ENCODE peak calls at places on chromosomes 13 and 19, in six cellular contexts. One of them, this sample, is unnamed.

GRCh38 chr13:24671367-24672117 is 8.7 kb upstream of the ATP12A start:
- DNase-seq in CD8-positive, alpha-beta T cell: no peak
- DNase-seq in NB4: peak
- DNase-seq in osteoblast: peak
- DNase-seq in glutamatergic neuron: peak
- DNase-seq in fibroblast of the aortic adventitia: peak
- DNase-seq in this sample: no peak

GRCh38 chr19:35911790-35912189 is 3.7 kb upstream of the TYROBP start:
- DNase-seq in fibroblast of the aortic adventitia: no peak
- DNase-seq in CD8-positive, alpha-beta T cell: no peak
- DNase-seq in NB4: no peak
- DNase-seq in glutamatergic neuron: no peak
- DNase-seq in osteoblast: no peak
- DNase-seq in this sample: no peak

GRCh38 chr13:95536629-95537241 is 15.8 kb upstream of the CLDN10 start:
- DNase-seq in NB4: peak
- DNase-seq in fibroblast of the aortic adventitia: peak
- DNase-seq in CD8-positive, alpha-beta T cell: no peak
- DNase-seq in osteoblast: no peak
- DNase-seq in glutamatergic neuron: no peak
- DNase-seq in this sample: no peak

GRCh38 chr13:73633817-73634449 is 500.3 kb downstream of the KLF12 start:
- DNase-seq in NB4: no peak
- DNase-seq in glutamatergic neuron: no peak
- DNase-seq in osteoblast: no peak
- DNase-seq in fibroblast of the aortic adventitia: no peak
- DNase-seq in CD8-positive, alpha-beta T cell: no peak
- DNase-seq in this sample: no peak

GRCh38 chr19:17871878-17872250 is at the start of gene SLC5A5:
- DNase-seq in osteoblast: peak
- DNase-seq in CD8-positive, alpha-beta T cell: no peak
- DNase-seq in glutamatergic neuron: peak
- DNase-seq in NB4: peak
- DNase-seq in fibroblast of the aortic adventitia: no peak
- DNase-seq in this sample: no peak

GRCh38 chr13:101698400-101698799 is 245.9 kb downstream of the ITGBL1 start:
- DNase-seq in fibroblast of the aortic adventitia: peak
- DNase-seq in osteoblast: no peak
- DNase-seq in NB4: no peak
- DNase-seq in glutamatergic neuron: no peak
- DNase-seq in CD8-positive, alpha-beta T cell: no peak
- DNase-seq in this sample: no peak

GRCh38 chr13:19959141-19959830 is 759 bp downstream of the ZMYM2 start:
- DNase-seq in NB4: peak
- DNase-seq in fibroblast of the aortic adventitia: peak
- DNase-seq in glutamatergic neuron: peak
- DNase-seq in osteoblast: peak
- DNase-seq in CD8-positive, alpha-beta T cell: peak
- DNase-seq in this sample: peak

GRCh38 chr19:49431330-49431749 is 6.2 kb downstream of the GFY start:
- DNase-seq in fibroblast of the aortic adventitia: no peak
- DNase-seq in CD8-positive, alpha-beta T cell: peak
- DNase-seq in glutamatergic neuron: no peak
- DNase-seq in NB4: no peak
- DNase-seq in osteoblast: peak
- DNase-seq in this sample: no peak

GRCh38 chr19:43777163-43777700 is 3.5 kb downstream of the KCNN4 start:
- DNase-seq in NB4: peak
- DNase-seq in CD8-positive, alpha-beta T cell: peak
- DNase-seq in fibroblast of the aortic adventitia: no peak
- DNase-seq in glutamatergic neuron: no peak
- DNase-seq in osteoblast: peak
- DNase-seq in this sample: no peak

GRCh38 chr13:41610426-41610825 is 153.1 kb downstream of the RGCC start:
- DNase-seq in NB4: no peak
- DNase-seq in fibroblast of the aortic adventitia: peak
- DNase-seq in osteoblast: no peak
- DNase-seq in glutamatergic neuron: no peak
- DNase-seq in CD8-positive, alpha-beta T cell: no peak
- DNase-seq in this sample: no peak

GRCh38 chr19:57633832-57634131 is 814 bp downstream of the ZNF211 start:
- DNase-seq in glutamatergic neuron: no peak
- DNase-seq in fibroblast of the aortic adventitia: no peak
- DNase-seq in NB4: no peak
- DNase-seq in CD8-positive, alpha-beta T cell: no peak
- DNase-seq in osteoblast: no peak
- DNase-seq in this sample: no peak

GRCh38 chr13:50766043-50766442 is 77.4 kb downstream of the DLEU7 start:
- DNase-seq in CD8-positive, alpha-beta T cell: no peak
- DNase-seq in fibroblast of the aortic adventitia: peak
- DNase-seq in glutamatergic neuron: no peak
- DNase-seq in osteoblast: no peak
- DNase-seq in NB4: no peak
- DNase-seq in this sample: no peak

GRCh38 chr13:63408227-63409202 is 1992.9 kb upstream of the PCDH20 start:
- DNase-seq in osteoblast: no peak
- DNase-seq in fibroblast of the aortic adventitia: peak
- DNase-seq in CD8-positive, alpha-beta T cell: no peak
- DNase-seq in NB4: no peak
- DNase-seq in glutamatergic neuron: no peak
- DNase-seq in this sample: no peak

GRCh38 chr19:23002690-23003422 is at the start of gene ZNF728:
- DNase-seq in osteoblast: peak
- DNase-seq in fibroblast of the aortic adventitia: no peak
- DNase-seq in NB4: no peak
- DNase-seq in CD8-positive, alpha-beta T cell: no peak
- DNase-seq in glutamatergic neuron: no peak
- DNase-seq in this sample: no peak

GRCh38 chr19:14061751-14062557 is at the start of gene PALM3:
- DNase-seq in osteoblast: peak
- DNase-seq in NB4: no peak
- DNase-seq in glutamatergic neuron: no peak
- DNase-seq in CD8-positive, alpha-beta T cell: no peak
- DNase-seq in fibroblast of the aortic adventitia: no peak
- DNase-seq in this sample: no peak

GRCh38 chr13:25253702-25254101 is 33.6 kb downstream of the MTMR6 start:
- DNase-seq in CD8-positive, alpha-beta T cell: no peak
- DNase-seq in osteoblast: no peak
- DNase-seq in fibroblast of the aortic adventitia: peak
- DNase-seq in NB4: no peak
- DNase-seq in glutamatergic neuron: no peak
- DNase-seq in this sample: no peak

GRCh38 chr19:34838248-34838647 is 65.2 kb upstream of the ZNF599 start:
- DNase-seq in glutamatergic neuron: no peak
- DNase-seq in CD8-positive, alpha-beta T cell: no peak
- DNase-seq in fibroblast of the aortic adventitia: no peak
- DNase-seq in NB4: peak
- DNase-seq in osteoblast: no peak
- DNase-seq in this sample: no peak

GRCh38 chr19:5103061-5103701 is 134.3 kb downstream of the KDM4B start:
- DNase-seq in glutamatergic neuron: no peak
- DNase-seq in CD8-positive, alpha-beta T cell: no peak
- DNase-seq in osteoblast: peak
- DNase-seq in fibroblast of the aortic adventitia: peak
- DNase-seq in NB4: no peak
- DNase-seq in this sample: no peak

GRCh38 chr19:21566073-21566472 is 60.7 kb downstream of the ZNF429 start:
- DNase-seq in glutamatergic neuron: no peak
- DNase-seq in fibroblast of the aortic adventitia: no peak
- DNase-seq in NB4: peak
- DNase-seq in CD8-positive, alpha-beta T cell: peak
- DNase-seq in osteoblast: no peak
- DNase-seq in this sample: no peak

GRCh38 chr13:70253411-70253810 is 145.2 kb upstream of the KLHL1 start:
- DNase-seq in NB4: no peak
- DNase-seq in CD8-positive, alpha-beta T cell: no peak
- DNase-seq in osteoblast: no peak
- DNase-seq in fibroblast of the aortic adventitia: no peak
- DNase-seq in glutamatergic neuron: no peak
- DNase-seq in this sample: no peak

GRCh38 chr13:106520205-106521004 is 15.1 kb downstream of the EFNB2 start:
- DNase-seq in osteoblast: no peak
- DNase-seq in CD8-positive, alpha-beta T cell: no peak
- DNase-seq in NB4: peak
- DNase-seq in glutamatergic neuron: no peak
- DNase-seq in fibroblast of the aortic adventitia: peak
- DNase-seq in this sample: no peak

GRCh38 chr19:17322854-17323253 is 11.8 kb downstream of the ANO8 start:
- DNase-seq in NB4: no peak
- DNase-seq in glutamatergic neuron: no peak
- DNase-seq in CD8-positive, alpha-beta T cell: no peak
- DNase-seq in osteoblast: peak
- DNase-seq in fibroblast of the aortic adventitia: peak
- DNase-seq in this sample: no peak

GRCh38 chr13:24699541-24699940 is 19.3 kb downstream of the ATP12A start:
- DNase-seq in NB4: no peak
- DNase-seq in glutamatergic neuron: no peak
- DNase-seq in fibroblast of the aortic adventitia: no peak
- DNase-seq in osteoblast: no peak
- DNase-seq in CD8-positive, alpha-beta T cell: no peak
- DNase-seq in this sample: no peak

GRCh38 chr19:33687761-33688656 is 66.3 kb downstream of the CHST8 start:
- DNase-seq in fibroblast of the aortic adventitia: no peak
- DNase-seq in NB4: no peak
- DNase-seq in glutamatergic neuron: peak
- DNase-seq in osteoblast: peak
- DNase-seq in CD8-positive, alpha-beta T cell: no peak
- DNase-seq in this sample: no peak

GRCh38 chr19:44847144-44848035 is 1.3 kb downstream of the NECTIN2 start:
- DNase-seq in osteoblast: peak
- DNase-seq in NB4: no peak
- DNase-seq in glutamatergic neuron: peak
- DNase-seq in fibroblast of the aortic adventitia: peak
- DNase-seq in CD8-positive, alpha-beta T cell: no peak
- DNase-seq in this sample: no peak

GRCh38 chr19:23991170-23991569 is 76.5 kb downstream of the ZNF726 start:
- DNase-seq in osteoblast: no peak
- DNase-seq in fibroblast of the aortic adventitia: peak
- DNase-seq in glutamatergic neuron: no peak
- DNase-seq in NB4: no peak
- DNase-seq in CD8-positive, alpha-beta T cell: peak
- DNase-seq in this sample: no peak

GRCh38 chr13:62293081-62293480 is 877.4 kb upstream of the PCDH20 start:
- DNase-seq in osteoblast: no peak
- DNase-seq in fibroblast of the aortic adventitia: no peak
- DNase-seq in NB4: no peak
- DNase-seq in CD8-positive, alpha-beta T cell: no peak
- DNase-seq in glutamatergic neuron: no peak
- DNase-seq in this sample: no peak

GRCh38 chr13:79404985-79405384 is 1.1 kb downstream of the RBM26 start:
- DNase-seq in fibroblast of the aortic adventitia: no peak
- DNase-seq in NB4: peak
- DNase-seq in glutamatergic neuron: no peak
- DNase-seq in CD8-positive, alpha-beta T cell: no peak
- DNase-seq in osteoblast: no peak
- DNase-seq in this sample: no peak

GRCh38 chr13:79407349-79407979 is 1.4 kb upstream of the RBM26 start:
- DNase-seq in osteoblast: no peak
- DNase-seq in glutamatergic neuron: no peak
- DNase-seq in fibroblast of the aortic adventitia: no peak
- DNase-seq in CD8-positive, alpha-beta T cell: no peak
- DNase-seq in NB4: peak
- DNase-seq in this sample: no peak

GRCh38 chr13:79405831-79406596 is at the start of gene RBM26:
- DNase-seq in osteoblast: peak
- DNase-seq in CD8-positive, alpha-beta T cell: peak
- DNase-seq in fibroblast of the aortic adventitia: peak
- DNase-seq in glutamatergic neuron: peak
- DNase-seq in NB4: peak
- DNase-seq in this sample: peak

GRCh38 chr13:79405501-79405830 is 589 bp downstream of the RBM26 start:
- DNase-seq in fibroblast of the aortic adventitia: no peak
- DNase-seq in CD8-positive, alpha-beta T cell: no peak
- DNase-seq in glutamatergic neuron: no peak
- DNase-seq in NB4: no peak
- DNase-seq in osteoblast: no peak
- DNase-seq in this sample: no peak

GRCh38 chr13:79406597-79406908 is 498 bp upstream of the RBM26 start:
- DNase-seq in fibroblast of the aortic adventitia: no peak
- DNase-seq in glutamatergic neuron: no peak
- DNase-seq in CD8-positive, alpha-beta T cell: no peak
- DNase-seq in osteoblast: no peak
- DNase-seq in NB4: no peak
- DNase-seq in this sample: no peak
- TF ChIP-seq CTCF in fibroblast of the aortic adventitia: no peak
- TF ChIP-seq CTCF in glutamatergic neuron: no peak
- TF ChIP-seq CTCF in CD8-positive, alpha-beta T cell: no peak
- TF ChIP-seq CTCF in osteoblast: no peak
- TF ChIP-seq CTCF in NB4: no peak
- TF ChIP-seq CTCF in this sample: no peak

DNA sequence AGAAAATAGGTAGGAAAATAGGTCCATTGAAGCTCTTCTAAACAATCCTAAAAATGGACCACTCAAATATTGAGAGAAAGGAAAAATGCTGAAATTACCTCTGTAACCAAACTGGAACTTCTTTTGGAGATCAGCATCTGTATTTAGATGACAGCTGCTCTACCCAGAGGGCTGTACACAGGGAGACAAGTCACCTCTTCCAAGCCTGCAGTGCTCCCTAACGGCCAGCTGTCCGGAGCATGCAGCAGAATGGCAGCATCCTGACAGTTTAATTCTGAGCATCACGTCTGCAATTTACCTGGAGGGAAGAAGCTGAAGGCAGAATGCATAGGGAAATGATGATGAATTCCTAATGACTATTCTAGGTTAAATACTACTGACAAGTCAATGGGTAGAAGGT is 62.8 kb upstream of the DIAPH3 start:
- DNase-seq in osteoblast: peak
- DNase-seq in glutamatergic neuron: peak
- DNase-seq in CD8-positive, alpha-beta T cell: no peak
- DNase-seq in fibroblast of the aortic adventitia: peak
- DNase-seq in NB4: peak
- DNase-seq in this sample: no peak
- TF ChIP-seq CTCF in osteoblast: peak
- TF ChIP-seq CTCF in glutamatergic neuron: no peak
- TF ChIP-seq CTCF in CD8-positive, alpha-beta T cell: no peak
- TF ChIP-seq CTCF in fibroblast of the aortic adventitia: no peak
- TF ChIP-seq CTCF in NB4: peak
- TF ChIP-seq CTCF in this sample: no peak

DNA sequence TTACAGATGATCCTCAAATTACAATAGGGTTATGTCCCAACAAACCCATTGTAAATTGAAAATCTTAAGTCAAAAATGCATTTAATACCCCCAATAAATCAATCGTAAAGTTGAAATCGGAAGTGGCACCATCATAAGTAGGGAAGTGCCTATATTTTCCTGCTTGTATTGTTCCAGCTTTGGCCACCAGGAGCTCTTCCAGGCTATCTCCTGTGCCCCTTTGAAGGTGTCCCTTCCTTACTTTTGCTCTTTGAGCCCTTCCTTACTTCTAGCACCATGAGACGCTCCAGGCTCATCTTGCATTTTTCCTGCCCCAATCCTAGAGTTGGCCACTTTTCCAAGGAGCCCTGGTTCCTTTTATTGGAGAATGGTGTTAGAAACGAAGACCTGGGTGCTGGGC is 163.0 kb upstream of the TSC22D1 start:
- DNase-seq in glutamatergic neuron: no peak
- DNase-seq in CD8-positive, alpha-beta T cell: no peak
- DNase-seq in osteoblast: no peak
- DNase-seq in NB4: no peak
- DNase-seq in fibroblast of the aortic adventitia: no peak
- DNase-seq in this sample: no peak
- TF ChIP-seq CTCF in glutamatergic neuron: peak
- TF ChIP-seq CTCF in CD8-positive, alpha-beta T cell: no peak
- TF ChIP-seq CTCF in osteoblast: peak
- TF ChIP-seq CTCF in NB4: no peak
- TF ChIP-seq CTCF in fibroblast of the aortic adventitia: peak
- TF ChIP-seq CTCF in this sample: no peak

GRCh38 chr13:23081901-23082300 is 98.9 kb upstream of the SGCG start:
- DNase-seq in CD8-positive, alpha-beta T cell: no peak
- DNase-seq in osteoblast: no peak
- DNase-seq in fibroblast of the aortic adventitia: no peak
- DNase-seq in NB4: peak
- DNase-seq in glutamatergic neuron: no peak
- DNase-seq in this sample: no peak
- TF ChIP-seq CTCF in CD8-positive, alpha-beta T cell: no peak
- TF ChIP-seq CTCF in osteoblast: no peak
- TF ChIP-seq CTCF in fibroblast of the aortic adventitia: no peak
- TF ChIP-seq CTCF in NB4: no peak
- TF ChIP-seq CTCF in glutamatergic neuron: no peak
- TF ChIP-seq CTCF in this sample: no peak